ENCODE peak calls at places on chromosomes 6 and 20, in five cellular contexts. One of them, this sample, is unnamed.

GRCh38 chr6:72246926-72247325 is 360.6 kb downstream of the RIMS1 start:
- DNase-seq in H7: peak; percentile 1
- DNase-seq in neuronal stem cell: peak; percentile 2
- DNase-seq in psoas muscle: no peak
- DNase-seq in HFFc6: no peak
- DNase-seq in this sample: no peak

GRCh38 chr20:3896302-3896701 is 7.1 kb downstream of the PANK2 start:
- DNase-seq in H7: no peak
- DNase-seq in neuronal stem cell: no peak
- DNase-seq in psoas muscle: no peak
- DNase-seq in HFFc6: no peak
- DNase-seq in this sample: no peak

GRCh38 chr6:132708771-132709170 is 5.1 kb downstream of the VNN1 start:
- DNase-seq in H7: no peak
- DNase-seq in neuronal stem cell: no peak
- DNase-seq in psoas muscle: no peak
- DNase-seq in HFFc6: no peak
- DNase-seq in this sample: no peak

GRCh38 chr20:58891686-58892125 is 39.2 kb downstream of the GNAS start:
- DNase-seq in H7: peak; percentile 89
- DNase-seq in neuronal stem cell: peak; percentile 51
- DNase-seq in psoas muscle: peak; percentile 72
- DNase-seq in HFFc6: peak; percentile 19
- DNase-seq in this sample: no peak

GRCh38 chr20:16018881-16019280 is 554.4 kb downstream of the KIF16B start:
- DNase-seq in H7: no peak
- DNase-seq in neuronal stem cell: no peak
- DNase-seq in psoas muscle: no peak
- DNase-seq in HFFc6: no peak
- DNase-seq in this sample: no peak

GRCh38 chr6:5084787-5085637 is at the start of gene PPP1R3G:
- DNase-seq in H7: peak; percentile 83
- DNase-seq in neuronal stem cell: peak; percentile 31
- DNase-seq in psoas muscle: peak; percentile 77
- DNase-seq in HFFc6: peak; percentile 17
- DNase-seq in this sample: peak; percentile 51

GRCh38 chr6:143260857-143261256 is 189.6 kb downstream of the ADAT2 start:
- DNase-seq in H7: no peak
- DNase-seq in neuronal stem cell: no peak
- DNase-seq in psoas muscle: no peak
- DNase-seq in HFFc6: peak; percentile 49
- DNase-seq in this sample: peak; percentile 2

GRCh38 chr6:37655666-37656065 is 42.0 kb downstream of the MDGA1 start:
- DNase-seq in H7: no peak
- DNase-seq in neuronal stem cell: no peak
- DNase-seq in psoas muscle: no peak
- DNase-seq in HFFc6: no peak
- DNase-seq in this sample: no peak

GRCh38 chr20:329325-329695 is 4.0 kb downstream of the SOX12 start:
- DNase-seq in H7: no peak
- DNase-seq in neuronal stem cell: no peak
- DNase-seq in psoas muscle: no peak
- DNase-seq in HFFc6: no peak
- DNase-seq in this sample: no peak